ENCODE peak calls at places on chromosomes 2 and 18, in eight cellular contexts. P, Z, T, U, V, Q, D and O are unnamed samples.

GRCh38 chr2:231068525-231069222 is 12.0 kb downstream of the PSMD1 start:
- DNase-seq in D (no peak), Z (peak), P (no peak), U (peak), V (no peak), Q (no peak), T (no peak), O (peak)

GRCh38 chr2:115160523-115161521 is 718.4 kb downstream of the DPP10 start:
- DNase-seq in Q (peak), V (no peak), D (no peak), T (no peak), P (no peak), Z (peak), U (no peak), O (no peak)

GRCh38 chr2:3481736-3482362 is 37.5 kb downstream of the ADI1 start:
- DNase-seq in Z (no peak), Q (no peak), D (no peak), U (no peak), P (no peak), T (no peak), V (no peak), O (no peak)

GRCh38 chr2:108297436-108298141 is 8.9 kb downstream of the SULT1C2 start:
- DNase-seq in Z (no peak), P (no peak), T (no peak), Q (no peak), D (no peak), V (no peak), U (peak), O (peak)

GRCh38 chr2:50773533-50773932 is 258.4 kb downstream of the NRXN1 start:
- DNase-seq in V (no peak), Q (no peak), P (no peak), D (no peak), T (no peak), U (no peak), Z (no peak), O (no peak)

GRCh38 chr2:46163804-46164569 is 133.2 kb upstream of the EPAS1 start:
- DNase-seq in Q (no peak), D (no peak), T (no peak), Z (no peak), P (no peak), V (no peak), U (peak), O (no peak)

GRCh38 chr2:200223385-200223784 is 83.1 kb upstream of the SPATS2L start:
- DNase-seq in Z (no peak), P (no peak), Q (no peak), D (no peak), U (no peak), V (no peak), T (no peak), O (peak)

GRCh38 chr18:3713166-3713565 is 263.2 kb downstream of the TGIF1 start:
- DNase-seq in Z (no peak), U (no peak), V (no peak), Q (no peak), D (no peak), T (no peak), P (no peak), O (no peak)

GRCh38 chr2:196238836-196239380 is 67.5 kb upstream of the STK17B start:
- DNase-seq in Z (no peak), Q (no peak), T (no peak), V (no peak), P (no peak), D (no peak), U (no peak), O (no peak)

GRCh38 chr18:25832008-25832604 is 258.3 kb downstream of the SS18 start:
- DNase-seq in U (peak), T (no peak), V (peak), Q (peak), Z (peak), P (no peak), D (no peak), O (peak)

GRCh38 chr2:218003265-218003950 is 613 bp upstream of the TNS1 start:
- DNase-seq in P (no peak), D (no peak), Q (no peak), V (no peak), U (no peak), Z (no peak), T (no peak), O (no peak)

GRCh38 chr2:47226124-47227040 is 71.3 kb upstream of the STPG4 start:
- DNase-seq in T (no peak), P (no peak), Q (no peak), Z (no peak), V (no peak), D (no peak), U (no peak), O (peak)

GRCh38 chr2:101778102-101778501 is 80.6 kb downstream of the MAP4K4 start:
- DNase-seq in P (no peak), U (no peak), D (no peak), Q (no peak), V (no peak), T (no peak), Z (no peak), O (no peak)

GRCh38 chr18:13471971-13472628 is 253.5 kb downstream of the LDLRAD4 start:
- DNase-seq in U (no peak), V (no peak), P (no peak), T (no peak), D (no peak), Z (no peak), Q (no peak), O (no peak)

GRCh38 chr2:98917031-98917459 is 19.0 kb downstream of the CRACDL start:
- DNase-seq in D (no peak), T (no peak), P (no peak), U (peak), Q (peak), Z (no peak), V (no peak), O (peak)

GRCh38 chr2:232876978-232877441 is 6.9 kb downstream of the SNORC start:
- DNase-seq in T (no peak), U (no peak), Z (peak), Q (no peak), D (no peak), P (no peak), V (no peak), O (no peak)

GRCh38 chr2:176562359-176563043 is 293.3 kb downstream of the MTX2 start:
- DNase-seq in Z (no peak), V (no peak), T (no peak), P (no peak), D (no peak), Q (peak), U (peak), O (peak)

GRCh38 chr2:219500135-219500534 is 1.4 kb downstream of the GMPPA start:
- DNase-seq in U (peak), Q (no peak), T (no peak), D (no peak), V (no peak), P (no peak), Z (no peak), O (peak)

GRCh38 chr18:29651121-29651675 is 1391.3 kb downstream of the DSC3 start:
- DNase-seq in Z (no peak), T (no peak), V (no peak), P (no peak), D (no peak), Q (no peak), U (peak), O (peak)

GRCh38 chr2:46779447-46779941 is 136.1 kb downstream of the MCFD2 start:
- DNase-seq in D (no peak), T (no peak), Z (no peak), U (peak), Q (no peak), V (no peak), P (no peak), O (no peak)

GRCh38 chr2:212237350-212238095 is 301.1 kb downstream of the ERBB4 start:
- DNase-seq in Q (no peak), P (no peak), U (no peak), Z (no peak), D (no peak), V (no peak), T (no peak), O (no peak)

GRCh38 chr18:10142496-10143160 is 228.8 kb downstream of the VAPA start:
- DNase-seq in Q (no peak), U (peak), D (no peak), P (no peak), Z (no peak), V (no peak), T (no peak), O (peak)